ENCODE peak calls at places on chromosomes 2 and 18, in nine cellular contexts. One of them, this sample, is unnamed.

GRCh38 chr2:30217644-30218361 is 13.5 kb upstream of the LBH start:
- DNase-seq in astrocyte of the cerebellum: no peak
- DNase-seq in CD8-positive, alpha-beta T cell: no peak
- DNase-seq in AG09309: no peak
- DNase-seq in A549: no peak
- DNase-seq in pancreas: peak
- DNase-seq in prostate gland: peak
- DNase-seq in colonic mucosa: peak
- DNase-seq in PC-3: peak
- DNase-seq in this sample: no peak

GRCh38 chr2:32291746-32292145 is 14.0 kb downstream of the YIPF4 start:
- DNase-seq in astrocyte of the cerebellum: no peak
- DNase-seq in CD8-positive, alpha-beta T cell: no peak
- DNase-seq in AG09309: no peak
- DNase-seq in A549: no peak
- DNase-seq in pancreas: no peak
- DNase-seq in prostate gland: no peak
- DNase-seq in colonic mucosa: peak
- DNase-seq in PC-3: peak
- DNase-seq in this sample: no peak

GRCh38 chr2:201413143-201413542 is 38.1 kb downstream of the TRAK2 start:
- DNase-seq in astrocyte of the cerebellum: no peak
- DNase-seq in CD8-positive, alpha-beta T cell: no peak
- DNase-seq in AG09309: no peak
- DNase-seq in A549: no peak
- DNase-seq in pancreas: no peak
- DNase-seq in prostate gland: no peak
- DNase-seq in colonic mucosa: no peak
- DNase-seq in PC-3: no peak
- DNase-seq in this sample: no peak

GRCh38 chr18:48994044-48994651 is 43.4 kb upstream of the SMAD7 start:
- DNase-seq in astrocyte of the cerebellum: peak
- DNase-seq in CD8-positive, alpha-beta T cell: no peak
- DNase-seq in AG09309: peak
- DNase-seq in A549: no peak
- DNase-seq in pancreas: no peak
- DNase-seq in prostate gland: no peak
- DNase-seq in colonic mucosa: no peak
- DNase-seq in PC-3: peak
- DNase-seq in this sample: no peak

GRCh38 chr2:208186465-208186864 is 3.4 kb downstream of the C2orf80 start:
- DNase-seq in astrocyte of the cerebellum: no peak
- DNase-seq in CD8-positive, alpha-beta T cell: no peak
- DNase-seq in AG09309: no peak
- DNase-seq in A549: no peak
- DNase-seq in pancreas: no peak
- DNase-seq in prostate gland: no peak
- DNase-seq in colonic mucosa: no peak
- DNase-seq in PC-3: no peak
- DNase-seq in this sample: no peak

GRCh38 chr2:61623747-61624146 is 85.6 kb upstream of the XPO1 start:
- DNase-seq in astrocyte of the cerebellum: no peak
- DNase-seq in CD8-positive, alpha-beta T cell: no peak
- DNase-seq in AG09309: no peak
- DNase-seq in A549: no peak
- DNase-seq in pancreas: no peak
- DNase-seq in prostate gland: no peak
- DNase-seq in colonic mucosa: no peak
- DNase-seq in PC-3: no peak
- DNase-seq in this sample: no peak

GRCh38 chr18:38551881-38552280 is 986.3 kb upstream of the CELF4 start:
- DNase-seq in astrocyte of the cerebellum: no peak
- DNase-seq in CD8-positive, alpha-beta T cell: no peak
- DNase-seq in AG09309: no peak
- DNase-seq in A549: no peak
- DNase-seq in pancreas: no peak
- DNase-seq in prostate gland: peak
- DNase-seq in colonic mucosa: no peak
- DNase-seq in PC-3: no peak
- DNase-seq in this sample: no peak

GRCh38 chr2:109318150-109318948 is 189.3 kb downstream of the SH3RF3 start:
- DNase-seq in astrocyte of the cerebellum: peak
- DNase-seq in CD8-positive, alpha-beta T cell: no peak
- DNase-seq in AG09309: peak
- DNase-seq in A549: no peak
- DNase-seq in pancreas: no peak
- DNase-seq in prostate gland: peak
- DNase-seq in colonic mucosa: peak
- DNase-seq in PC-3: no peak
- DNase-seq in this sample: peak

GRCh38 chr18:78659748-78660147 is 319.9 kb upstream of the SALL3 start:
- DNase-seq in astrocyte of the cerebellum: no peak
- DNase-seq in CD8-positive, alpha-beta T cell: peak
- DNase-seq in AG09309: no peak
- DNase-seq in A549: no peak
- DNase-seq in pancreas: no peak
- DNase-seq in prostate gland: peak
- DNase-seq in colonic mucosa: no peak
- DNase-seq in PC-3: no peak
- DNase-seq in this sample: no peak

GRCh38 chr18:77297919-77298571 is 48.4 kb downstream of the GALR1 start:
- DNase-seq in astrocyte of the cerebellum: no peak
- DNase-seq in CD8-positive, alpha-beta T cell: no peak
- DNase-seq in AG09309: no peak
- DNase-seq in A549: no peak
- DNase-seq in pancreas: no peak
- DNase-seq in prostate gland: no peak
- DNase-seq in colonic mucosa: no peak
- DNase-seq in PC-3: no peak
- DNase-seq in this sample: no peak

GRCh38 chr2:160055726-160056108 is 6.7 kb downstream of the PLA2R1 start:
- DNase-seq in astrocyte of the cerebellum: no peak
- DNase-seq in CD8-positive, alpha-beta T cell: no peak
- DNase-seq in AG09309: no peak
- DNase-seq in A549: no peak
- DNase-seq in pancreas: no peak
- DNase-seq in prostate gland: no peak
- DNase-seq in colonic mucosa: no peak
- DNase-seq in PC-3: no peak
- DNase-seq in this sample: no peak

GRCh38 chr2:209496586-209496982 is 72.7 kb downstream of the MAP2 start:
- DNase-seq in astrocyte of the cerebellum: peak
- DNase-seq in CD8-positive, alpha-beta T cell: no peak
- DNase-seq in AG09309: no peak
- DNase-seq in A549: no peak
- DNase-seq in pancreas: no peak
- DNase-seq in prostate gland: no peak
- DNase-seq in colonic mucosa: no peak
- DNase-seq in PC-3: peak
- DNase-seq in this sample: no peak

GRCh38 chr2:26018184-26018716 is 15.6 kb upstream of the RAB10 start:
- DNase-seq in astrocyte of the cerebellum: peak
- DNase-seq in CD8-positive, alpha-beta T cell: peak
- DNase-seq in AG09309: no peak
- DNase-seq in A549: peak
- DNase-seq in pancreas: peak
- DNase-seq in prostate gland: peak
- DNase-seq in colonic mucosa: peak
- DNase-seq in PC-3: peak
- DNase-seq in this sample: peak

GRCh38 chr2:8794923-8795825 is 42.2 kb downstream of the KIDINS220 start:
- DNase-seq in astrocyte of the cerebellum: peak
- DNase-seq in CD8-positive, alpha-beta T cell: no peak
- DNase-seq in AG09309: peak
- DNase-seq in A549: no peak
- DNase-seq in pancreas: no peak
- DNase-seq in prostate gland: no peak
- DNase-seq in colonic mucosa: no peak
- DNase-seq in PC-3: no peak
- DNase-seq in this sample: no peak

GRCh38 chr2:200257570-200257969 is 48.9 kb upstream of the SPATS2L start:
- DNase-seq in astrocyte of the cerebellum: no peak
- DNase-seq in CD8-positive, alpha-beta T cell: no peak
- DNase-seq in AG09309: no peak
- DNase-seq in A549: no peak
- DNase-seq in pancreas: peak
- DNase-seq in prostate gland: no peak
- DNase-seq in colonic mucosa: no peak
- DNase-seq in PC-3: no peak
- DNase-seq in this sample: no peak

GRCh38 chr18:79460445-79461300 is 64.9 kb downstream of the NFATC1 start:
- DNase-seq in astrocyte of the cerebellum: no peak
- DNase-seq in CD8-positive, alpha-beta T cell: no peak
- DNase-seq in AG09309: no peak
- DNase-seq in A549: no peak
- DNase-seq in pancreas: peak
- DNase-seq in prostate gland: no peak
- DNase-seq in colonic mucosa: no peak
- DNase-seq in PC-3: no peak
- DNase-seq in this sample: no peak

GRCh38 chr2:15893689-15894325 is 46.5 kb upstream of the MYCN start:
- DNase-seq in astrocyte of the cerebellum: no peak
- DNase-seq in CD8-positive, alpha-beta T cell: no peak
- DNase-seq in AG09309: no peak
- DNase-seq in A549: no peak
- DNase-seq in pancreas: no peak
- DNase-seq in prostate gland: peak
- DNase-seq in colonic mucosa: no peak
- DNase-seq in PC-3: no peak
- DNase-seq in this sample: no peak

GRCh38 chr2:11379558-11379957 is 35.1 kb upstream of the ROCK2 start:
- DNase-seq in astrocyte of the cerebellum: peak
- DNase-seq in CD8-positive, alpha-beta T cell: no peak
- DNase-seq in AG09309: peak
- DNase-seq in A549: no peak
- DNase-seq in pancreas: no peak
- DNase-seq in prostate gland: peak
- DNase-seq in colonic mucosa: no peak
- DNase-seq in PC-3: no peak
- DNase-seq in this sample: no peak

DNA sequence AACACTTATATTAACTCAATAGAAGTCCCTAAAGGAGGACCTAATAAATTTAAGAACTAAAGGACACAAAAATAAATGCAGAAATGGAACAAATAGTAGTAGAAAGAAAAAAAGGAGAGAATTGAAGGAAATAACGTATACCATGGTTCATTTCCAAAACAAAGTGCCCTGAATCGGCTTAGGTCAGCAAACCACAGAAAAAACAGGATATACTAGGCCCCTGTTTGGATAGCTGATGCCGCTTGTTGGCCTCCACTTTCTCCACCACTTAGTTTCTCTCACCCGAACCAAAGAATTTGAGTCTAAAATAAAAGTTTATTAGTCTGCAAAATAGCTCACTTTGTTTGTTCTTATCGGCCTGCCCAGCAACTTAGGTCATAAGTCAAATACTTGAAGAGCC is 100.4 kb downstream of the HIBCH start:
- DNase-seq in astrocyte of the cerebellum: no peak
- DNase-seq in CD8-positive, alpha-beta T cell: no peak
- DNase-seq in AG09309: no peak
- DNase-seq in A549: no peak
- DNase-seq in pancreas: no peak
- DNase-seq in prostate gland: no peak
- DNase-seq in colonic mucosa: no peak
- DNase-seq in PC-3: no peak
- DNase-seq in this sample: no peak
- H3K4me3 ChIP-seq in astrocyte of the cerebellum: no peak
- H3K4me3 ChIP-seq in CD8-positive, alpha-beta T cell: no peak
- H3K4me3 ChIP-seq in AG09309: no peak
- H3K4me3 ChIP-seq in A549: no peak
- H3K4me3 ChIP-seq in pancreas: no peak
- H3K4me3 ChIP-seq in prostate gland: no peak
- H3K4me3 ChIP-seq in colonic mucosa: no peak
- H3K4me3 ChIP-seq in PC-3: no peak
- H3K4me3 ChIP-seq in this sample: no peak

GRCh38 chr2:157192445-157193423 is 64.8 kb upstream of the GALNT5 start:
- DNase-seq in astrocyte of the cerebellum: no peak
- DNase-seq in CD8-positive, alpha-beta T cell: no peak
- DNase-seq in AG09309: no peak
- DNase-seq in A549: no peak
- DNase-seq in pancreas: no peak
- DNase-seq in prostate gland: no peak
- DNase-seq in colonic mucosa: no peak
- DNase-seq in PC-3: no peak
- DNase-seq in this sample: no peak
- H3K4me3 ChIP-seq in astrocyte of the cerebellum: no peak
- H3K4me3 ChIP-seq in CD8-positive, alpha-beta T cell: no peak
- H3K4me3 ChIP-seq in AG09309: no peak
- H3K4me3 ChIP-seq in A549: no peak
- H3K4me3 ChIP-seq in pancreas: no peak
- H3K4me3 ChIP-seq in prostate gland: no peak
- H3K4me3 ChIP-seq in colonic mucosa: no peak
- H3K4me3 ChIP-seq in PC-3: no peak
- H3K4me3 ChIP-seq in this sample: no peak

DNA sequence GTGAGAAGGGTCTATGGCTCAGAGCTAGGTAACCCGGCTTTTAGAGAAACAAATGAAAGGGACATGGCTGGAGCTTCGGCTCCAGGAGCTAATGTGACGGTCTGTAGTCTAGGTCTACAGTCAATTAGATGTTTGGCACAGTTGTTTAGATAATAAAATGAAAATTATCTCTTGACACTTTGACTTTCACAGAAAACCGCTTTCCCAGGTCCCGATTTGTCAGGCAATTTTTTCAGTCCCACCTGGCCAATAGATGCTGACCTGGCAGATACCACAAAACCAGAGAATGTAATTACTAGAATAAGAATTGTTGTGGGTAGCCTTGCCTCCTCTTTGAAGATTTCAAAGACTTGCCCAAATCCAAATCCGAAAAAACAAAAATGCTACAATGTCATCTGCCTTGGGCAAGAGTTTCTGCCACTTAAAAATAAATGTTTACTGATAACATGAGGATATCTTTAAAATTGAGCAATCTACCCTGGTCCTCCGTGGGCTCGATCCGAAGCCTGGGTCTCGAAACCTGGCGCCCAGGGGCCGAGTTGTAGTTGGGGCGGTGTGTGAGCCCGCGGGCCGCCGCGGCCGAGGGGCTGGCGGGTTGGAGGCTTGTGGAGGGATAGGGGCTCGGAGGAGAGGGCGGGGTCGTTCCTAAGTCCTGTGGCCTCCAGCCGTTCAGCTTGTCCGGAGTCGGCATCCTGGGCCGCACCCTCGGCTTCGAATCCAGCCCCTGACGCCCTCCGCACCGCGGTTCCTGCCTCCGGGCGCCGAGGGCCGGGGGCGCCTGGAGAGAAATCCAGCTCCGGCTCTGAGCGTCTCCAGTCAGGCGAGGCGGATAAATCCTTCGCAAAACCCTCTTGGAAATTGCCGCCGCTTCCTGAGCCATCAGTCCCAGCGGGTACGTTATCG is 2.3 kb downstream of the EMX1 start:
- DNase-seq in astrocyte of the cerebellum: no peak
- DNase-seq in CD8-positive, alpha-beta T cell: no peak
- DNase-seq in AG09309: no peak
- DNase-seq in A549: no peak
- DNase-seq in pancreas: no peak
- DNase-seq in prostate gland: no peak
- DNase-seq in colonic mucosa: no peak
- DNase-seq in PC-3: no peak
- DNase-seq in this sample: no peak
- H3K4me3 ChIP-seq in astrocyte of the cerebellum: no peak
- H3K4me3 ChIP-seq in CD8-positive, alpha-beta T cell: peak
- H3K4me3 ChIP-seq in AG09309: no peak
- H3K4me3 ChIP-seq in A549: peak
- H3K4me3 ChIP-seq in pancreas: no peak
- H3K4me3 ChIP-seq in prostate gland: no peak
- H3K4me3 ChIP-seq in colonic mucosa: no peak
- H3K4me3 ChIP-seq in PC-3: no peak
- H3K4me3 ChIP-seq in this sample: peak

GRCh38 chr2:378364-378763 is 90.5 kb upstream of the ALKAL2 start:
- DNase-seq in astrocyte of the cerebellum: no peak
- DNase-seq in CD8-positive, alpha-beta T cell: no peak
- DNase-seq in AG09309: no peak
- DNase-seq in A549: no peak
- DNase-seq in pancreas: no peak
- DNase-seq in prostate gland: no peak
- DNase-seq in colonic mucosa: no peak
- DNase-seq in PC-3: no peak
- DNase-seq in this sample: no peak
- H3K4me3 ChIP-seq in astrocyte of the cerebellum: no peak
- H3K4me3 ChIP-seq in CD8-positive, alpha-beta T cell: no peak
- H3K4me3 ChIP-seq in AG09309: no peak
- H3K4me3 ChIP-seq in A549: no peak
- H3K4me3 ChIP-seq in pancreas: no peak
- H3K4me3 ChIP-seq in prostate gland: no peak
- H3K4me3 ChIP-seq in colonic mucosa: no peak
- H3K4me3 ChIP-seq in PC-3: no peak
- H3K4me3 ChIP-seq in this sample: no peak